ENCODE peak calls at places on chromosome 1, in nine cellular contexts. One of them, this sample, is unnamed.

GRCh38 chr1:76257823-76258222 is 183.3 kb downstream of the ST6GALNAC3 start:
- DNase-seq in MM.1S: no peak
- DNase-seq in brain microvascular endothelial cell: no peak
- DNase-seq in kidney: no peak
- DNase-seq in left ventricle myocardium inferior: no peak
- DNase-seq in cardiac muscle cell: no peak
- DNase-seq in fibroblast of mammary gland: no peak
- DNase-seq in cardiac fibroblast: no peak
- DNase-seq in sigmoid colon: no peak
- DNase-seq in this sample: no peak

GRCh38 chr1:68955424-68955823 is 458.5 kb upstream of the DEPDC1 start:
- DNase-seq in MM.1S: no peak
- DNase-seq in cardiac muscle cell: no peak
- DNase-seq in fibroblast of mammary gland: peak; percentile 25
- DNase-seq in sigmoid colon: no peak
- DNase-seq in left ventricle myocardium inferior: no peak
- DNase-seq in brain microvascular endothelial cell: no peak
- DNase-seq in cardiac fibroblast: peak; percentile 23
- DNase-seq in kidney: no peak
- DNase-seq in this sample: peak; percentile 62

GRCh38 chr1:102941364-102941947 is 166.9 kb downstream of the COL11A1 start:
- DNase-seq in MM.1S: no peak
- DNase-seq in sigmoid colon: no peak
- DNase-seq in fibroblast of mammary gland: no peak
- DNase-seq in left ventricle myocardium inferior: no peak
- DNase-seq in brain microvascular endothelial cell: peak; percentile 33
- DNase-seq in cardiac fibroblast: no peak
- DNase-seq in cardiac muscle cell: no peak
- DNase-seq in kidney: no peak
- DNase-seq in this sample: no peak

GRCh38 chr1:223114871-223115270 is 28.2 kb downstream of the TLR5 start:
- DNase-seq in sigmoid colon: peak; percentile 78
- DNase-seq in cardiac fibroblast: peak; percentile 87
- DNase-seq in brain microvascular endothelial cell: no peak
- DNase-seq in cardiac muscle cell: no peak
- DNase-seq in kidney: no peak
- DNase-seq in MM.1S: no peak
- DNase-seq in fibroblast of mammary gland: peak; percentile 35
- DNase-seq in left ventricle myocardium inferior: no peak
- DNase-seq in this sample: peak; percentile 91

GRCh38 chr1:19009882-19010321 is 53.4 kb upstream of the IFFO2 start:
- DNase-seq in brain microvascular endothelial cell: peak; percentile 82
- DNase-seq in kidney: no peak
- DNase-seq in cardiac muscle cell: no peak
- DNase-seq in cardiac fibroblast: peak; percentile 66
- DNase-seq in left ventricle myocardium inferior: no peak
- DNase-seq in MM.1S: no peak
- DNase-seq in sigmoid colon: no peak
- DNase-seq in fibroblast of mammary gland: peak; percentile 73
- DNase-seq in this sample: peak; percentile 65

GRCh38 chr1:228898582-228898992 is 163.3 kb downstream of the RHOU start:
- DNase-seq in MM.1S: no peak
- DNase-seq in left ventricle myocardium inferior: no peak
- DNase-seq in sigmoid colon: no peak
- DNase-seq in kidney: no peak
- DNase-seq in cardiac fibroblast: no peak
- DNase-seq in fibroblast of mammary gland: no peak
- DNase-seq in brain microvascular endothelial cell: no peak
- DNase-seq in cardiac muscle cell: peak; percentile 25
- DNase-seq in this sample: no peak

GRCh38 chr1:207619833-207620572 is 24.9 kb upstream of the CR1L start:
- DNase-seq in left ventricle myocardium inferior: no peak
- DNase-seq in cardiac muscle cell: peak; percentile 65
- DNase-seq in brain microvascular endothelial cell: peak; percentile 43
- DNase-seq in MM.1S: peak; percentile 68
- DNase-seq in cardiac fibroblast: peak; percentile 63
- DNase-seq in sigmoid colon: no peak
- DNase-seq in kidney: no peak
- DNase-seq in fibroblast of mammary gland: peak; percentile 56
- DNase-seq in this sample: peak; percentile 67

GRCh38 chr1:87399264-87399663 is 70.6 kb downstream of the LMO4 start:
- DNase-seq in MM.1S: no peak
- DNase-seq in left ventricle myocardium inferior: no peak
- DNase-seq in cardiac muscle cell: no peak
- DNase-seq in cardiac fibroblast: no peak
- DNase-seq in sigmoid colon: no peak
- DNase-seq in brain microvascular endothelial cell: no peak
- DNase-seq in fibroblast of mammary gland: peak; percentile 60
- DNase-seq in kidney: no peak
- DNase-seq in this sample: no peak

GRCh38 chr1:44029260-44029910 is 1.9 kb downstream of the SLC6A9 start:
- DNase-seq in fibroblast of mammary gland: no peak
- DNase-seq in cardiac fibroblast: no peak
- DNase-seq in sigmoid colon: peak; percentile 69
- DNase-seq in brain microvascular endothelial cell: no peak
- DNase-seq in left ventricle myocardium inferior: no peak
- DNase-seq in MM.1S: no peak
- DNase-seq in cardiac muscle cell: peak; percentile 77
- DNase-seq in kidney: no peak
- DNase-seq in this sample: no peak

GRCh38 chr1:115467196-115467595 is 129.1 kb upstream of the NGF start:
- DNase-seq in left ventricle myocardium inferior: no peak
- DNase-seq in kidney: no peak
- DNase-seq in sigmoid colon: no peak
- DNase-seq in fibroblast of mammary gland: no peak
- DNase-seq in brain microvascular endothelial cell: no peak
- DNase-seq in MM.1S: no peak
- DNase-seq in cardiac fibroblast: no peak
- DNase-seq in cardiac muscle cell: no peak
- DNase-seq in this sample: no peak

DNA sequence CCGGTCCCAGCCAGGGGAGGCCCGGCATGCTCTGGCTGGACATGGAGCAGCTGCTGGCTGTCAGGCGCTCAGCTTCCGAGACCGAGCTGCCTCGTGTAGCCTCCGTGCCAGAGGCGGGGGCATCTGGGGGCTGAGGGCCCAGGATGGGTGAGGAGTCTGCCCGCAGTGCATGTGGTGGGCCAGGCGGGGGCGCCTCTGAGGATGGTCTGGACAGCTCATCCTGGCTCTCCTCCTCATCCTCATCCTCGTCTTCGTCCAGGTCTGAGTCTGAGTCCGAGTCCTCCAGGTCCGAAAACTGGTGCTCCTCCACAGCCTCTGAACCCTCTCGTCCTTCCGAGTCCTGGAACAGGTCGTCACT is 28.9 kb upstream of the EDN2 start:
- DNase-seq in MM.1S: no peak
- DNase-seq in fibroblast of mammary gland: no peak
- DNase-seq in cardiac muscle cell: no peak
- DNase-seq in cardiac fibroblast: no peak
- DNase-seq in left ventricle myocardium inferior: no peak
- DNase-seq in brain microvascular endothelial cell: no peak
- DNase-seq in kidney: no peak
- DNase-seq in sigmoid colon: no peak
- DNase-seq in this sample: no peak
- TF ChIP-seq CTCF in MM.1S: peak; percentile 53
- TF ChIP-seq CTCF in fibroblast of mammary gland: peak; percentile 31
- TF ChIP-seq CTCF in cardiac muscle cell: peak; percentile 41
- TF ChIP-seq CTCF in cardiac fibroblast: peak; percentile 53
- TF ChIP-seq CTCF in left ventricle myocardium inferior: peak; percentile 34
- TF ChIP-seq CTCF in brain microvascular endothelial cell: peak; percentile 70
- TF ChIP-seq CTCF in kidney: no peak
- TF ChIP-seq CTCF in sigmoid colon: no peak
- TF ChIP-seq CTCF in this sample: peak; percentile 19

GRCh38 chr1:54882483-54882882 is 4.5 kb downstream of the DHCR24 start:
- DNase-seq in fibroblast of mammary gland: peak; percentile 63
- DNase-seq in kidney: no peak
- DNase-seq in left ventricle myocardium inferior: no peak
- DNase-seq in brain microvascular endothelial cell: no peak
- DNase-seq in sigmoid colon: no peak
- DNase-seq in cardiac muscle cell: no peak
- DNase-seq in MM.1S: no peak
- DNase-seq in cardiac fibroblast: no peak
- DNase-seq in this sample: no peak

GRCh38 chr1:54885237-54885679 is 1.7 kb downstream of the DHCR24 start:
- DNase-seq in cardiac muscle cell: no peak
- DNase-seq in MM.1S: no peak
- DNase-seq in fibroblast of mammary gland: no peak
- DNase-seq in kidney: no peak
- DNase-seq in left ventricle myocardium inferior: no peak
- DNase-seq in brain microvascular endothelial cell: no peak
- DNase-seq in sigmoid colon: no peak
- DNase-seq in cardiac fibroblast: no peak
- DNase-seq in this sample: no peak

GRCh38 chr1:54884768-54885167 is 2.2 kb downstream of the DHCR24 start:
- DNase-seq in left ventricle myocardium inferior: no peak
- DNase-seq in brain microvascular endothelial cell: no peak
- DNase-seq in kidney: no peak
- DNase-seq in sigmoid colon: no peak
- DNase-seq in MM.1S: no peak
- DNase-seq in cardiac fibroblast: no peak
- DNase-seq in cardiac muscle cell: no peak
- DNase-seq in fibroblast of mammary gland: no peak
- DNase-seq in this sample: no peak

GRCh38 chr1:54883349-54884102 is 3.5 kb downstream of the DHCR24 start:
- DNase-seq in brain microvascular endothelial cell: no peak
- DNase-seq in cardiac muscle cell: no peak
- DNase-seq in kidney: no peak
- DNase-seq in fibroblast of mammary gland: no peak
- DNase-seq in MM.1S: no peak
- DNase-seq in cardiac fibroblast: peak; percentile 69
- DNase-seq in sigmoid colon: no peak
- DNase-seq in left ventricle myocardium inferior: no peak
- DNase-seq in this sample: peak; percentile 79

GRCh38 chr1:54884135-54884586 is 2.8 kb downstream of the DHCR24 start:
- DNase-seq in kidney: no peak
- DNase-seq in left ventricle myocardium inferior: no peak
- DNase-seq in cardiac fibroblast: no peak
- DNase-seq in brain microvascular endothelial cell: no peak
- DNase-seq in MM.1S: no peak
- DNase-seq in cardiac muscle cell: no peak
- DNase-seq in fibroblast of mammary gland: peak; percentile 68
- DNase-seq in sigmoid colon: no peak
- DNase-seq in this sample: peak; percentile 74
- H3K4me3 ChIP-seq in kidney: no peak overlapping the region
- H3K4me3 ChIP-seq in left ventricle myocardium inferior: no peak overlapping the region
- H3K4me3 ChIP-seq in cardiac fibroblast: no peak overlapping the region
- H3K4me3 ChIP-seq in brain microvascular endothelial cell: no peak overlapping the region
- H3K4me3 ChIP-seq in MM.1S: no peak overlapping the region
- H3K4me3 ChIP-seq in cardiac muscle cell: no peak overlapping the region
- H3K4me3 ChIP-seq in fibroblast of mammary gland: no peak overlapping the region
- H3K4me3 ChIP-seq in sigmoid colon: no peak overlapping the region
- H3K4me3 ChIP-seq in this sample: peak overlapping the region; percentile 25

GRCh38 chr1:234611153-234611798 is 1.3 kb upstream of the IRF2BP2 start:
- DNase-seq in sigmoid colon: no peak
- DNase-seq in cardiac fibroblast: peak; percentile 94
- DNase-seq in fibroblast of mammary gland: peak; percentile 91
- DNase-seq in brain microvascular endothelial cell: peak; percentile 80
- DNase-seq in left ventricle myocardium inferior: no peak
- DNase-seq in MM.1S: peak; percentile 94
- DNase-seq in kidney: no peak
- DNase-seq in cardiac muscle cell: peak; percentile 74
- DNase-seq in this sample: peak; percentile 95
- TF ChIP-seq CTCF in sigmoid colon: no peak
- TF ChIP-seq CTCF in cardiac fibroblast: no peak
- TF ChIP-seq CTCF in fibroblast of mammary gland: no peak
- TF ChIP-seq CTCF in brain microvascular endothelial cell: no peak
- TF ChIP-seq CTCF in left ventricle myocardium inferior: no peak
- TF ChIP-seq CTCF in MM.1S: peak; percentile 14
- TF ChIP-seq CTCF in kidney: no peak
- TF ChIP-seq CTCF in cardiac muscle cell: peak; percentile 9
- TF ChIP-seq CTCF in this sample: no peak

GRCh38 chr1:219993554-219994433 is 52.5 kb downstream of the EPRS1 start:
- DNase-seq in left ventricle myocardium inferior: no peak
- DNase-seq in fibroblast of mammary gland: no peak
- DNase-seq in kidney: no peak
- DNase-seq in cardiac fibroblast: no peak
- DNase-seq in cardiac muscle cell: no peak
- DNase-seq in brain microvascular endothelial cell: no peak
- DNase-seq in MM.1S: no peak
- DNase-seq in sigmoid colon: no peak
- DNase-seq in this sample: peak; percentile 46
- H3K4me3 ChIP-seq in left ventricle myocardium inferior: no peak overlapping the region
- H3K4me3 ChIP-seq in fibroblast of mammary gland: no peak overlapping the region
- H3K4me3 ChIP-seq in kidney: no peak overlapping the region
- H3K4me3 ChIP-seq in cardiac fibroblast: no peak overlapping the region
- H3K4me3 ChIP-seq in cardiac muscle cell: no peak overlapping the region
- H3K4me3 ChIP-seq in brain microvascular endothelial cell: no peak overlapping the region
- H3K4me3 ChIP-seq in MM.1S: no peak overlapping the region
- H3K4me3 ChIP-seq in sigmoid colon: no peak overlapping the region
- H3K4me3 ChIP-seq in this sample: no peak overlapping the region

This sample was measured in fibroblast of the aortic adventitia.